ENCODE peak calls at places on chromosomes 6 and 20, in seven cellular contexts. O is esophagus squamous epithelium, F is ovary, H is lower leg skin, C is right lobe of liver, D is tibial nerve, V is H1. I is an unnamed sample.

GRCh38 chr6:69722683-69723082 is 74.1 kb downstream of the LMBRD1 start:
- DNase-seq in O (no peak), F (no peak), H (no peak), C (no peak), D (no peak), V (no peak), I (no peak)

GRCh38 chr20:38726849-38727601 is 2.7 kb downstream of the SLC32A1 start:
- DNase-seq in O (no peak), F (no peak), H (no peak), C (no peak), D (no peak), V (no peak), I (no peak)

GRCh38 chr20:50913976-50914375 is 17.3 kb downstream of the ADNP start:
- DNase-seq in O (no peak), F (no peak), H (no peak), C (no peak), D (no peak), V (no peak), I (no peak)

GRCh38 chr6:152746172-152746553 is 4.4 kb upstream of the VIP start:
- DNase-seq in O (no peak), F (no peak), H (no peak), C (no peak), D (no peak), V (no peak), I (no peak)

GRCh38 chr6:158497620-158498019 is 62.3 kb upstream of the TMEM181 start:
- DNase-seq in O (no peak), F (no peak), H (no peak), C (no peak), D (no peak), V (no peak), I (no peak)

GRCh38 chr6:1229301-1229700 is 82.6 kb upstream of the FOXQ1 start:
- DNase-seq in O (no peak), F (no peak), H (no peak), C (no peak), D (no peak), V (no peak), I (no peak)

GRCh38 chr6:85394853-85395538 is 54.9 kb upstream of the NT5E start:
- DNase-seq in O (no peak), F (no peak), H (no peak), C (no peak), D (no peak), V (no peak), I (no peak)

GRCh38 chr6:90343581-90343980 is 46.9 kb upstream of the BACH2 start:
- DNase-seq in O (no peak), F (peak), H (no peak), C (no peak), D (no peak), V (no peak), I (no peak)

GRCh38 chr20:25439328-25439727 is 31.9 kb downstream of the GINS1 start:
- DNase-seq in O (no peak), F (no peak), H (no peak), C (no peak), D (no peak), V (no peak), I (no peak)

GRCh38 chr20:25437153-25437581 is 29.7 kb downstream of the GINS1 start:
- DNase-seq in O (no peak), F (no peak), H (no peak), C (no peak), D (no peak), V (peak), I (no peak)
- TF ChIP-seq POLR2A in O (no peak), F (no peak), H (no peak), C (no peak), D (no peak), V (no peak), I (no peak)

DNA sequence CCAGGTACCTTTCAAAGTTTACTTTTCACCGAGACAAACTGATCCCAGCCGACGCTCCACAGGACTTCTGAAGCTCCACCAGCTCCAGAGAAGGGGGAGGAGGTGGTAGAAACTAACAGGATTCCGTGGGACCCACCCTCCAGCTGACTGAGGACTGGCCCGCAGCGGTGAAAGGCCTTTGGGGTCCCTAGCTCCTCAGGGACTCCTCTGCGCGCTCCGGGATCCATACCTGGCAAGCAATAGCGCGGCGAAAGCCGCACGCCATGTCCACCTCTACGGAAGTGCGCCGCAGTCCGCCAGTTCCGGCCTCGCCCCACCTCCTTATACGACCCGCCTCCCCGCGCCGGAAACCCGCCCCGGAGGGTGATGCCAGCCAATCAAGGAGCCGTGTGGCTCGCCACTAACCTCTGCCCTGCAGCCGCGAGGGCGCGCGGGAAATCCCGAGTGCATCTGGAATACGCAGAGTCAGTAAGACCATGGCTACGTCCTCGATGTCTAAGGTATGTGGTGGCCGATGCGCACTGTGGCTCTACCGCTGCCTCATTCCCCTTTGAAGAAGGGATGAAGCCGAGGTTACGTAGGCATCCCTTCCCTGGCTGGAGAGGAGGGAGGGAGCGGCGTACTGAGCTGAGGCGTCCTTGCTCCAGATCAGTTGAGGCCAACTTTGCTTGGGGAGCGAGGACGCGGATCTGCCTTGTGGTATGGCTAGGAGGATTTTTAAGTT is at the start of the genes ORC3 and RARS2:
- DNase-seq in O (peak), F (peak), H (peak), C (peak), D (peak), V (peak), I (peak)
- TF ChIP-seq POLR2A in O (no peak), F (peak), H (no peak), C (peak), D (peak), V (peak), I (peak)

DNA sequence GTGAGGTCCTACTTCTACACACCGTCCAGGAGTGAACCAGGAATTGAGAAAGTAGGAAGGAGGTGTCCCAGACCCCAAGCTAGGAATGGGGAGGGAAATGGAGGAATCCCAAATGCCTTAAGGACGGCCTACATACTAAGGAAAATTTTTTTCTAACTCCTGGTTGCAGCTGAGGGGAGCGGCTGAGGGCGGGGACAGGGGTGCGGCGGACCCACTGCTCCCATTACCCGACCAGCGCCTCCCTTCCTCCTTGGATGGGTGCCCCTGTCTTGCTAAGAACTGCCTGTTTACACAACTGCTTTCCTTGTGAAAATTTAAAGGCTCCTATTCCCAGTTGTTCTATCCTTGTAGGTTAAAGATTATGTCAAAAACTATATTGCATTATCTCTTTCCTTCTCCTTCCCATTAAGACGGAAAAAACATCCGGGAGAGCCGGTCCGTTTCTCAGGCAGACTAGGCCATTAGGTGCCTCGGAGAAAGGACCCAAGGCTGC is 699 bp upstream of the HSPA1B start:
- DNase-seq in O (no peak), F (peak), H (peak), C (peak), D (peak), V (no peak), I (peak)
- TF ChIP-seq POLR2A in O (no peak), F (peak), H (no peak), C (no peak), D (peak), V (peak), I (peak)

DNA sequence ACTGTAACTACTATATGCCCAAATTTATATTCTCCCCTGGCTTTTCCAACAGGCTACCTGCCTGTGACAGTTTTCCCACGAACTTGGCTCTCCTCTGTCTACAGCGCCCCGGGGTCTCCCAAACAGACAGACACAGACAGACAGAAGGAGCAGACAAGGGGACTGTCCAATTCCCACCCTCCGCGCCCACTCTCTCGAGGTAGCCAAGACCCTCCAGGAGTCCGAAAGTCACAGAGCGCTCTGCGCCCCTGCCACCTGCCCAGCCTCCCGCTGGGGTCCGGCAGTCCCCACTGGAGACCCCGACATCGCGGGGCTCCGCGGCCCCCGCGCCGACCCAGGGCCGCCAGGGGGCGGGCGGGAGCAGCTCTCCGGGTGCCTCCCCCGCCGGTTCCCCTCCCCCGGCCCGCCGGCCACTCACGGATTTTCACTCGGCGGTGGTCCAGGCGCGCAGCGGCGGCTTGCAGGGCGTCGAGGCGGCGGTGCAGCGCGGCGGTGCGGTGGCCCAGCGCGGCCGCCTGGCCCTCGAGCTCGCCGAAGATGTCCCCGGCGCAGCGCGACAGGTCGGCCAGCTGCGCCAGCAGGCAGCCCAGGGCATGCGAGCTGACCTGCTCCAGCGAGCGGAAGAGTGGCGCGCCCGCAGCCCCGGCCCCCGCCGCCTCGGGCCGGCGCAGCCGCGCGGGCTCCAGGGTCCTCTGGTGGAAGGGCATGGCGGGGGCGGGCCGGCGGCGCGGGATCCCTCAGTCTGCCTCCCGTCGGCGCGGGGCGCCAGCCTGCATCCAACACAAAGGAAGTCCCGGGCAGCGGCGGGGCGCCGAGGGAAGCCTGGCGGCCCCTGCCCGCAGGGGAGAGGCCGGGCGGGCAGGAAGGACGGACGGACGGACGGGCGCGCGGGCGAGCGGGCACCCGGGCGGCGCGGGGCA is 81.3 kb upstream of the CCDC28A start:
- DNase-seq in O (no peak), F (peak), H (peak), C (peak), D (peak), V (no peak), I (peak)
- TF ChIP-seq POLR2A in O (no peak), F (no peak), H (no peak), C (no peak), D (peak), V (no peak), I (no peak)

GRCh38 chr6:108564178-108564577 is 3.5 kb downstream of the FOXO3 start:
- DNase-seq in O (no peak), F (no peak), H (no peak), C (no peak), D (no peak), V (no peak), I (no peak)
- TF ChIP-seq POLR2A in O (no peak), F (no peak), H (no peak), C (no peak), D (no peak), V (no peak), I (no peak)

GRCh38 chr6:142802124-142802523 is 142.9 kb downstream of the HIVEP2 start:
- DNase-seq in O (no peak), F (no peak), H (no peak), C (no peak), D (no peak), V (no peak), I (no peak)
- TF ChIP-seq POLR2A in O (no peak), F (no peak), H (no peak), C (no peak), D (no peak), V (no peak), I (no peak)

I was measured in upper lobe of left lung.